ENCODE peak calls at places on chromosomes 6 and 20, in four cellular contexts. M is tibial nerve, N is lung microvascular endothelial cell, K is astrocyte of the spinal cord. J is an unnamed sample.

GRCh38 chr6:126064257-126064993 is 78.1 kb downstream of the TRMT11 start:
- DNase-seq in N (no peak), M (no peak), K (no peak), J (no peak)

GRCh38 chr6:80331522-80331921 is 225.1 kb downstream of the BCKDHB start:
- DNase-seq in K (no peak), M (no peak), N (no peak), J (no peak)

GRCh38 chr6:16737926-16738325 is 23.3 kb downstream of the ATXN1 start:
- DNase-seq in K (no peak), M (no peak), N (no peak), J (no peak)

GRCh38 chr20:63361507-63362425 is 617 bp upstream of the CHRNA4 start:
- DNase-seq in K (no peak), M (no peak), N (no peak), J (no peak)

GRCh38 chr6:88089708-88090107 is 42.1 kb downstream of the SPACA1 start:
- DNase-seq in K (no peak), N (no peak), M (no peak), J (no peak)

GRCh38 chr6:107079429-107079828 is 35.9 kb downstream of the BEND3 start:
- DNase-seq in K (no peak), M (no peak), N (no peak), J (no peak)

GRCh38 chr20:58146761-58147160 is 81.7 kb downstream of the ANKRD60 start:
- DNase-seq in N (no peak), M (no peak), K (no peak), J (no peak)

GRCh38 chr20:44358776-44359175 is 3.3 kb downstream of the HNF4A start:
- DNase-seq in K (no peak), N (no peak), M (no peak), J (no peak)

GRCh38 chr6:150830409-150831165 is 34.9 kb upstream of the MTHFD1L start:
- DNase-seq in K (peak), N (no peak), M (no peak), J (no peak)

GRCh38 chr6:5492356-5492755 is 231.0 kb downstream of the FARS2 start:
- DNase-seq in M (no peak), K (no peak), N (no peak), J (no peak)

GRCh38 chr6:91149914-91150674 is 563.2 kb upstream of the MAP3K7 start:
- DNase-seq in M (no peak), N (no peak), K (peak), J (no peak)

GRCh38 chr6:28673800-28674671 is 148.4 kb downstream of the GPX5 start:
- DNase-seq in M (no peak), N (peak), K (peak), J (no peak)

GRCh38 chr6:133730881-133731280 is 158.0 kb upstream of the TCF21 start:
- DNase-seq in K (no peak), N (no peak), M (no peak), J (no peak)

GRCh38 chr20:2379511-2380229 is 1.0 kb upstream of the TGM6 start:
- DNase-seq in M (no peak), N (no peak), K (no peak), J (no peak)

GRCh38 chr6:392441-393390 is 1.2 kb downstream of the IRF4 start:
- DNase-seq in N (no peak), M (no peak), K (no peak), J (no peak)

GRCh38 chr6:45398075-45398817 is 20.5 kb upstream of the SUPT3H start:
- DNase-seq in K (no peak), M (no peak), N (no peak), J (no peak)

GRCh38 chr20:40197744-40198143 is 491.3 kb downstream of the MAFB start:
- DNase-seq in N (peak), M (no peak), K (peak), J (no peak)

GRCh38 chr20:15396900-15397299 is 1059.5 kb upstream of the FLRT3 start:
- DNase-seq in M (no peak), K (no peak), N (no peak), J (no peak)

GRCh38 chr6:122801397-122801796 is 12.3 kb downstream of the SMPDL3A start:
- DNase-seq in M (no peak), N (no peak), K (no peak), J (no peak)

GRCh38 chr20:34249291-34249690 is 8.1 kb downstream of the ASIP start:
- DNase-seq in N (no peak), K (peak), M (no peak), J (no peak)

GRCh38 chr6:45426251-45426650 is 48.5 kb upstream of the SUPT3H start:
- DNase-seq in N (no peak), M (no peak), K (no peak), J (no peak)

GRCh38 chr6:90131091-90131490 is 165.6 kb downstream of the BACH2 start:
- DNase-seq in K (peak), N (no peak), M (no peak), J (no peak)

GRCh38 chr6:139549561-139550070 is 175.2 kb upstream of the CITED2 start:
- DNase-seq in K (no peak), N (no peak), M (no peak), J (no peak)

GRCh38 chr6:22062807-22063408 is 233.9 kb downstream of the PRL start:
- DNase-seq in N (peak), M (peak), K (no peak), J (no peak)

GRCh38 chr20:59004493-59004762 is 2.6 kb downstream of the CTSZ start:
- DNase-seq in M (peak), K (no peak), N (no peak), J (no peak)

GRCh38 chr6:111205502-111205901 is 118.2 kb downstream of the SLC16A10 start:
- DNase-seq in M (no peak), N (no peak), K (no peak), J (no peak)

GRCh38 chr6:4369616-4370015 is 234.2 kb upstream of the ECI2 start:
- DNase-seq in M (no peak), K (peak), N (peak), J (no peak)

GRCh38 chr6:118705799-118706481 is 54.5 kb upstream of the CEP85L start:
- DNase-seq in N (peak), M (no peak), K (peak), J (no peak)